ENCODE peak calls at places on chromosome 20, in four cellular contexts. W, D, K and Y are unnamed samples.

GRCh38 chr20:35561671-35562070 is 19.8 kb downstream of the ERGIC3 start:
- DNase-seq in D (no peak), W (no peak), K (no peak), Y (no peak)

GRCh38 chr20:40930561-40930960 is 98.1 kb upstream of the TOP1 start:
- DNase-seq in W (no peak), K (peak), D (no peak), Y (no peak)

GRCh38 chr20:58201616-58202015 is 26.8 kb downstream of the ANKRD60 start:
- DNase-seq in W (no peak), K (no peak), D (no peak), Y (no peak)

GRCh38 chr20:54267510-54268003 is 59.7 kb downstream of the PFDN4 start:
- DNase-seq in D (no peak), K (no peak), W (peak), Y (peak)

GRCh38 chr20:38523697-38524096 is 51.1 kb downstream of the RALGAPB start:
- DNase-seq in W (peak), K (no peak), D (no peak), Y (no peak)

GRCh38 chr20:21237956-21238355 is 65.2 kb upstream of the XRN2 start:
- DNase-seq in K (no peak), D (no peak), W (no peak), Y (no peak)

GRCh38 chr20:25858495-25859425 is 162.1 kb upstream of the ZNF337 start:
- DNase-seq in W (no peak), K (no peak), D (no peak), Y (no peak)

GRCh38 chr20:61951695-61952533 is 113.8 kb downstream of the TAF4 start:
- DNase-seq in W (peak), K (no peak), D (peak), Y (peak)

GRCh38 chr20:56205350-56205749 is 43.2 kb upstream of the MC3R start:
- DNase-seq in K (no peak), W (no peak), D (no peak), Y (no peak)

GRCh38 chr20:59207742-59208357 is 44.2 kb downstream of the ZNF831 start:
- DNase-seq in K (peak), D (peak), W (peak), Y (peak)

GRCh38 chr20:34111057-34111711 is 859 bp downstream of the EIF2S2 start:
- DNase-seq in W (peak), K (no peak), D (peak), Y (peak)

GRCh38 chr20:3825526-3825925 is 5.2 kb downstream of the AP5S1 start:
- DNase-seq in W (no peak), K (no peak), D (no peak), Y (no peak)

DNA sequence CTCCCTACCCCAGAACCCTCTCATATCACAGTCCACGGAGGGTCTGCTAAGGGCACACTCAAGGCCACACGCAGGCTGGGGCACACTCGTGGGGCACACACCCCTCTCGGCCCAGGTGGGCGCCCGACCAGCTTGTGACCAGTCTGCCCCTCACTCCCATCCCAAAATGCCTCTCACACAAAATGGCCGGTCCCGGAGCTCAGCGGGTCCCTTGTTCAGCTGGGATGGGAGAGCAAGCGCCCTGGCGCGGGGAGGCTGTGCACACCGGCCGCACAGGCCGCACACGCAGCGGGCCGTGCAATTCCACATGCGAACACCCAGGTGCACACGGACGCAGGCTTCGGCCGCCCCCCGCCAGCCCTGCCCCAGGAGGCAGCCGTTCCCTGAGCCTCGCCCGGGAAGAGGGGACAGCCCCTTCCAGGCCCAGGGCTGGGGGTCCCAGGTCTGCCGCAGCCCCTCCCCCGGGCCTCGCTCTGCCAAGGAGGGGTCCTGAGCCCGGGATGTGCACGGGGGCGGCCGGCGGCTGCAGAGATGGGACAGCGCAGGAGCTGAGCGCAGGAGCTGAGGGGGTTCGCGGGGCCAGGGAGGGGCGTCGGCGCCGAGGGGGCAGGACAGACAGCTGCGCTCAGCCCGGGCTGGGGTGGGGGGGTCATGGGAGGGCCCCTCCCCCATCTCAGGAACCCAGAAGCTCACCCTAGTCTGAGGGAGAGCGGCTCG is 1.3 kb downstream of the KCNQ2 start:
- DNase-seq in D (no peak), W (no peak), K (no peak), Y (no peak)
- H3K4me3 ChIP-seq in D (peak), W (no peak), K (no peak), Y (no peak)

DNA sequence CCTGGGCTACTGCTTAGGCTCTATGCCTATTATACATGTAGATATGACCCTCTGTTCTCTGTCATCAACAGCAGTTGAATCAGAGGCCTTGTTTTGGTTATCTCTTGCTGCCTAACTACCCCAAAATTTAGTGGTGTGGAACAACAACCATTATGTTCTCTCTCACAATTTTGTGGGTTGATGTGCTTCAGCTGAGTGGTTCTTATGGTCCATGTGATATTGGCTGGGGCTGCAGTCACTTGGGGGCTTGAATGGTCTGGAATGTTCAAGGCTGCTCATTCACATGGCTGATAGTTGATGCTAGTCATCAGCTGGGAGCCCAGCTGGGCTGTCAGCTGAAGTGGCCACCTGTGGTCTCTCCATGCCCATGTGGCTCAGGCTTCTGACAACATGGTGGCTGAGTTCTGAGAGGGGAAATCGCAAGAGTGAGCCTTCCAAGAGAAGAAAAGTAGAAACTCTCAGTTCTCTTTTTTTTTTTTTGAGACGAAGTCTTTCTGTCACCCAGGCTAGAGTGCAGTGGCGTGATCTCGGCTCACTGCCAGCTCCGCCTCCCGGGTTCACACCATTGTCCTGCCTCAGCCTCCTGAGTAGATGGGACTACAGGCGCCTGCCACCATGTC is 47.8 kb downstream of the SHLD1 start:
- DNase-seq in K (peak), D (no peak), W (no peak), Y (no peak)
- H3K4me3 ChIP-seq in K (no peak), D (no peak), W (no peak), Y (no peak)

DNA sequence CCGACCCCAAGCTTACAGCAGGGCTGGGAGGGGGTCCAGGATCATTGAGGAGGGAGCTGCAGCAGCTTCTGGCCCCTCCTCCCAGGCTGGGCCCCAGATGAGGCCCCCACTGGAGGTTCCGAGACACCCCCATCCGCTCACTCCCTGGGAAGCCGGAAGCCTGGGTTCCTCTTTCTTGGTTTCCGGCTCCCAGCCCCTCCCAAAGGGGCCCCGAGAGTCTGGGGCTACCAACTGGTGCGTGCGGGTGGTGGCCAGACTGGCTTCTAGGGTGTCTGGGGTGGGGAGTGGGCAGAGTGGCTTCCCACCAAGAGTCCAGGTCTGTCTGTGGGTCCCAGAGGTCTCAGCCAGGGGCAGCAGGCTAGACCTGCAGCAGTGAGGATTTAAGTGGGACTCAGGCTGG is 2.2 kb downstream of the RGS19 start:
- DNase-seq in D (no peak), K (peak), W (no peak), Y (no peak)
- H3K4me3 ChIP-seq in D (no peak), K (peak), W (no peak), Y (no peak)

GRCh38 chr20:45292343-45292742 is 14.3 kb upstream of the RBPJL start:
- DNase-seq in W (no peak), D (no peak), K (no peak), Y (no peak)

GRCh38 chr20:45294659-45295058 is 12.0 kb upstream of the RBPJL start:
- DNase-seq in D (no peak), K (no peak), W (no peak), Y (no peak)

GRCh38 chr20:45294003-45294368 is 12.7 kb upstream of the RBPJL start:
- DNase-seq in K (no peak), D (no peak), W (no peak), Y (no peak)

GRCh38 chr20:45291526-45291925 is 15.1 kb upstream of the RBPJL start:
- DNase-seq in D (no peak), W (no peak), K (no peak), Y (peak)

DNA sequence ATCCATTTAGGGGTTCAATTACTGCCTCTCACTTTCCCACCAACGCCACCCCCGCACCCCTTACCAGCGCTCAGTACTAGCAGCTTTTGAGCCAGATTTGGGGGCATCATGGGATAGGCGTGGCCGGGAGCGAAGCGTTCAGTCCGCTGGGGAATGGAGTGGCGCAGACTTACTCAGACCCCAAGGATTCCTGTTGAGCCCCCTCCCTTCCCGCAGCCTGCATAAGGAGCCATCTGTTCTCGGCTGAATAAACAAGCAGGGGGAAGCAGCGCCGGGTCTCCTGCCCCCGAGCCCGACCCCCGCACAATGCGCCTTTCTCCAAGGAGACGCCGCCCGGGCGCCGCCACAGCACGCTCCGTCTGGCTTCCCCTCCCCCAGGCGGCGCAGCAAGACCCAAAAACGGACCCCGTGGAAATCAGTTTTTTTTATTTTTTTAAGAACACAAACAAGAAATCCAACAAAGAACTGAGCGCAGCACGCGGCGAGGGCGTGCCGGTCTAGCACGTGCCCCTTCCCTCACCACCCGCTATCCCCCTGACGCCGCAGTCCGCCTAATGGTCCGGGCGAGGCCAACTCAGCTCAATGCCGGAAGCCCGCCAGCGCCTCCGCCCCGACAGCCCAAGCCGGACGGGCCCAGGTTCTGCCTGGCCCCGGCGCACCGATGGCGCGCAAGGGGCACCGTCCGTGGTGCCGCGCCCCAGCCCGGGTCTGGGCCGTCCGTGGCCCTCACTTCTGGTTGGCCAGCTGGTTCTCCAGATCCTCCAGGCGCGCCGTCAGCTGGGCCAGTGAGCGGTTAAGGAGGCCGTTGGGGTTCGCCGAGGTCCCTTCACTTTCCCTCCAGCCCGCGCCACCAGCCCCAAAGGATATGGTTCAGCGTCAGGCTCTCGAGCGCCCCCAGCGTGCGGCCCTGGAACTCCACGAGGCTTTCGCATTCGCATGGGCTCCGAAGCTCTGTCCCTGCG is 13.3 kb upstream of the RBPJL start:
- DNase-seq in D (peak), W (peak), K (peak), Y (no peak)
- H3K4me3 ChIP-seq in D (peak), W (peak), K (peak), Y (no peak)

GRCh38 chr20:32681175-32682084 is 7.7 kb upstream of the C20orf203 start:
- DNase-seq in W (no peak), D (peak), K (no peak), Y (peak)
- H3K4me3 ChIP-seq in W (no peak), D (no peak), K (no peak), Y (no peak)